ENCODE peak calls at places on chromosomes 4 and X, in seven cellular contexts. P is mesenchymal stem cell; F is RWPE2; N is CD8-positive, alpha-beta T cell; V is upper lobe of left lung; U is breast epithelium; Z is right cardiac atrium. H is an unnamed sample. For H3K9me3, the result is how much of the 10 kb centered on the place peaks cover.

GRCh38 chr4:169070895-169071218 is 60.8 kb upstream of the CBR4 start:
- DNase-seq in Z (no peak), P (no peak), F (peak), N (no peak), U (peak), V (peak), H (no peak)

GRCh38 chrX:152937236-152937635 is 39.4 kb downstream of the ZNF185 start:
- DNase-seq in F (no peak), Z (no peak), P (no peak), V (no peak), U (no peak), N (no peak), H (no peak)

GRCh38 chrX:77014655-77015377 is 432.4 kb upstream of the FGF16 start:
- DNase-seq in V (no peak), N (no peak), P (no peak), Z (no peak), U (no peak), F (no peak), H (no peak)

GRCh38 chr4:25982962-25983361 is 68.9 kb downstream of the SMIM20 start:
- DNase-seq in N (no peak), F (no peak), Z (no peak), U (no peak), V (no peak), P (no peak), H (no peak)

GRCh38 chr4:43411226-43411625 is 518.7 kb downstream of the GRXCR1 start:
- DNase-seq in F (no peak), Z (no peak), V (no peak), N (no peak), P (peak), U (no peak), H (no peak)

GRCh38 chrX:77415161-77415560 is 32.0 kb upstream of the FGF16 start:
- DNase-seq in U (no peak), Z (no peak), N (no peak), F (no peak), P (no peak), V (no peak), H (no peak)

GRCh38 chr4:172982151-172982590 is 186.4 kb upstream of the GALNT7 start:
- DNase-seq in P (peak), V (no peak), U (no peak), Z (no peak), F (peak), N (no peak), H (no peak)

GRCh38 chr4:165355900-165356300 is 22.9 kb upstream of the CPE start:
- DNase-seq in U (no peak), N (no peak), P (peak), V (no peak), Z (no peak), F (no peak), H (no peak)

GRCh38 chrX:98795636-98796035 is 1614.4 kb downstream of the PCDH19 start:
- DNase-seq in V (no peak), P (no peak), Z (no peak), F (no peak), U (no peak), N (no peak), H (no peak)

GRCh38 chr4:3407930-3408792 is 33.6 kb upstream of the HGFAC start:
- DNase-seq in P (no peak), Z (peak), V (no peak), U (no peak), F (peak), N (no peak), H (no peak)

GRCh38 chrX:71251456-71251973 is 2.4 kb downstream of the ZMYM3 start:
- DNase-seq in V (no peak), Z (no peak), P (peak), N (no peak), F (no peak), U (no peak), H (no peak)

GRCh38 chr4:147731611-147732515 is at the start of gene ARHGAP10:
- DNase-seq in P (peak), Z (peak), U (peak), V (peak), F (peak), N (peak), H (no peak)

GRCh38 chr4:185656467-185656890 is 121.2 kb upstream of the PDLIM3 start:
- DNase-seq in N (no peak), U (peak), V (peak), F (no peak), P (peak), Z (peak), H (no peak)

GRCh38 chr4:108466936-108467902 is 153.2 kb upstream of the RPL34 start:
- DNase-seq in U (no peak), Z (no peak), F (peak), V (no peak), P (peak), N (peak), H (no peak)

GRCh38 chrX:74534569-74535038 is 79.8 kb downstream of the RLIM start:
- DNase-seq in Z (no peak), F (no peak), N (no peak), U (no peak), P (peak), V (no peak), H (peak)

GRCh38 chr4:61511716-61512488 is 311.8 kb downstream of the ADGRL3 start:
- DNase-seq in N (no peak), P (peak), Z (no peak), F (no peak), V (no peak), U (no peak), H (no peak)

GRCh38 chr4:1508161-1509160 is 102.2 kb upstream of the NKX1-1 start:
- DNase-seq in F (peak), P (no peak), N (no peak), U (no peak), Z (peak), V (no peak), H (no peak)

GRCh38 chrX:40130207-40130606 is 32.4 kb upstream of the BCOR start:
- DNase-seq in P (peak), Z (no peak), N (no peak), F (no peak), U (no peak), V (no peak), H (no peak)

GRCh38 chr4:8182858-8183725 is 16.0 kb upstream of the SH3TC1 start:
- DNase-seq in F (peak), Z (peak), U (peak), N (no peak), P (peak), V (peak), H (no peak)

GRCh38 chr4:41102360-41103092 is 111.8 kb downstream of the APBB2 start:
- DNase-seq in N (no peak), F (no peak), Z (no peak), V (no peak), P (no peak), U (no peak), H (no peak)

GRCh38 chr4:40506492-40506891 is 123.2 kb downstream of the RBM47 start:
- DNase-seq in P (no peak), N (no peak), F (no peak), V (no peak), U (no peak), Z (no peak), H (no peak)

GRCh38 chr4:81715335-81715734 is 243.6 kb upstream of the RASGEF1B start:
- DNase-seq in U (no peak), F (no peak), P (no peak), V (no peak), Z (no peak), N (no peak), H (no peak)

GRCh38 chrX:71637253-71637618 is 18.9 kb upstream of the CXCR3 start:
- DNase-seq in F (no peak), U (no peak), N (no peak), Z (no peak), P (no peak), V (no peak), H (no peak)

GRCh38 chr4:74391890-74392478 is 27.0 kb downstream of the EREG start:
- DNase-seq in U (no peak), V (no peak), F (no peak), N (no peak), P (no peak), Z (no peak), H (no peak)

GRCh38 chrX:139304471-139304870 is 226.1 kb upstream of the F9 start:
- DNase-seq in U (no peak), P (no peak), N (no peak), V (no peak), F (no peak), Z (no peak), H (no peak)

GRCh38 chrX:39456894-39457600 is 640.7 kb downstream of the BCOR start:
- DNase-seq in Z (no peak), U (no peak), P (no peak), F (no peak), N (no peak), V (no peak), H (no peak)

GRCh38 chr4:128846063-128846462 is 36.6 kb downstream of the JADE1 start:
- DNase-seq in U (no peak), Z (no peak), F (no peak), V (no peak), P (no peak), N (no peak), H (no peak)

GRCh38 chrX:16796298-16796697 is 10.0 kb downstream of the TXLNG start:
- DNase-seq in U (no peak), P (no peak), Z (no peak), N (no peak), F (no peak), V (no peak), H (no peak)

GRCh38 chr4:124943145-124943889 is 230.8 kb upstream of the ANKRD50 start:
- DNase-seq in Z (no peak), U (no peak), N (no peak), P (no peak), F (peak), V (no peak), H (no peak)

GRCh38 chrX:31397119-31397518 is 325.3 kb upstream of the FTHL17 start:
- DNase-seq in P (peak), F (no peak), U (no peak), V (no peak), Z (no peak), N (no peak), H (no peak)

GRCh38 chr4:48653217-48654014 is 126.7 kb downstream of the FRYL start:
- DNase-seq in P (peak), Z (peak), V (no peak), F (no peak), N (no peak), U (peak), H (no peak)

DNA sequence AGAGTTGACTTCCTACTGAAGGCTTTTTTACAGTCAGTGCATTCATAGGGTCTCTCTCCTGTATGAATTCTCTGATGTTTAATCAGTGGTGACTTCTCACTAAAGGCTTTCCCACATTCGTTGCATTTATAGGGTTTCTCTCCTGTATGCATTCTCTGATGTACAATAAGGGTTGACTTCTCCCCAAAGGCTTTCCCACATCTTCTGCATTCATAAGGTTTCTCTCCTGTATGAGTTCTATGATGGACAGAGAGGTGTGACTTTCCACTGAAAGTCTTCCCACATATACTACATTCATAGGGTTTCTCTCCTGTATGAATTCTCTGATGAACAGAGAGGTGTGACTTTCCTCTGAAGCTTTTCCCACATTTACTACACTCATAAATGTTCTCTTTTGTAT is 45.2 kb downstream of the ZNF674 start:
- DNase-seq in U (no peak), F (no peak), P (peak), V (no peak), Z (no peak), N (no peak), H (no peak)
- H3K9me3 ChIP-seq in U (under half), F (under half), P (half or more), V (under half), Z (under half), N (under half), H (under half)

GRCh38 chrX:149848855-149849254 is 32.1 kb upstream of the MAGEA8 start:
- DNase-seq in N (no peak), Z (no peak), V (no peak), U (no peak), F (no peak), P (no peak), H (no peak)

GRCh38 chrX:149841929-149842328 is 39.1 kb upstream of the MAGEA8 start:
- DNase-seq in F (no peak), U (no peak), Z (no peak), P (no peak), N (no peak), V (no peak), H (no peak)

GRCh38 chrX:149849787-149850186 is 31.2 kb upstream of the MAGEA8 start:
- DNase-seq in N (no peak), U (no peak), F (no peak), Z (no peak), V (no peak), P (no peak), H (no peak)

GRCh38 chrX:149846789-149847188 is 34.2 kb upstream of the MAGEA8 start:
- DNase-seq in N (no peak), F (no peak), P (no peak), U (no peak), Z (no peak), V (no peak), H (no peak)

DNA sequence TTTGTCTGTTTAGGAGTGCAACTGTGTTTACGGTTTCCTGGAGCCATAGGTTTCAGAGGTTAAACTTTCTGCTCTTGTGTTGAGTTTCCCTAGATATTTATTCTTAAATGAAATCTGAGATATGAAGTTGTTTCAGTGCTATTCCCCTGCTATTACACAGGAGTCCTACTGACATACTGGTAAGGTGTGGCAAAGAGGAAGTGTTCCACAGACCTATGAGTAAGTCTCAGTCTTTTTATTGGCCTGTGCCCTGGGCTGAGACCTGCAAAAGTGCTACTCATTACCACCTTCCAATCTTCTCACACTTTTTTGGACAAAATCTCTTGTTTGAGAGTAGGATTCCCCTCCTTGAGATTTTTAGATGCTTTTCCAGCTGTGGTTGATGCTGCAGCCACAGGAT is 35.6 kb upstream of the MAGEA8 start:
- DNase-seq in U (no peak), F (no peak), N (no peak), V (no peak), Z (no peak), P (no peak), H (no peak)
- H3K9me3 ChIP-seq in U (under half), F (under half), N (under half), V (under half), Z (under half), P (under half), H (under half)

DNA sequence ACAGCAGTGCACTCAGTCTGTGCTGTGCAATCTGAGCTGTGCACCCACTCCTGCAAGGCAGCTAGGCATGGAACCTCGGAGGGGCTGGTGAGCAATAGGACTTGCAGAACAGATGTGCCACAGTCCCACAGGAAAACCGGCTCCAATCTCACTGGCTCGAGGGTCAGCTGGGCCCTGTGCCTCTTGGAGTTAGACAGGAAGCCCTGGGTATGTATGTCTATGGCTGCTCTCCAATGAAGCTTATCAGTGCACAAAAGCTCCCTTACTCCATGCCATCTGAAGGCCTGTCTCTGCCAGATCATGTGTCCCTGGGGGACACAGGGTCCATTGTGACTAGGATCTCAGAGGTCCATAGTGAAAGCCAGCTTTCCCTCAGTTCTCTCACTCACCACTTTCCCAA is 335.8 kb downstream of the SH3BGRL start:
- DNase-seq in P (no peak), F (no peak), N (no peak), V (no peak), Z (no peak), U (no peak), H (no peak)
- H3K9me3 ChIP-seq in P (under half), F (under half), N (under half), V (under half), Z (under half), U (under half), H (under half)

GRCh38 chr4:101756181-101756580 is 34.3 kb upstream of the BANK1 start:
- DNase-seq in F (no peak), Z (no peak), U (no peak), P (no peak), N (no peak), V (no peak), H (no peak)
- H3K9me3 ChIP-seq in F (under half), Z (under half), U (under half), P (under half), N (under half), V (under half), H (under half)

DNA sequence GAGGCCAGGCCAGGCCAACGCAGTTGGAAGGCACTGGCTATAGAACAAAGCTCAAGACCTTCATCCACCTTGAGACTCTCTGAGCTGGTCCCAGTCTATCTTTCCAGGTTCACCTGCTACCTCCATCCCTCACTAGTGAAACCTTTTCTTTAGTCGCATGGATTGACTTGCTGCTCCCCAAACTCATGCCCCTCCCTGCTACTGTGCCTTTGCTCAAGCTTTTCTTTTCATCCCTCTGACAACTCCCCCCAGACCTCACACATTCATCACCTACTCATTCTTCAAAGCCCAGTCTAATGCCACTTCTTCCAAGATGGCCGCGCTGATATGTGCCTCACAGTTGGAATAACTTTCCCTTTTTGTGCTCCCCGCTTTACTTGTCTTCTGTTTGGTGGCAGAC is 58.0 kb downstream of the CNGA2 start:
- DNase-seq in U (no peak), N (no peak), Z (no peak), V (no peak), P (no peak), F (no peak), H (peak)
- H3K9me3 ChIP-seq in U (under half), N (under half), Z (under half), V (under half), P (under half), F (under half), H (under half)

GRCh38 chr4:422587-422986 is 76.4 kb downstream of the ZNF721 start:
- DNase-seq in Z (no peak), U (no peak), P (no peak), F (no peak), N (no peak), V (no peak), H (no peak)
- H3K9me3 ChIP-seq in Z (under half), U (half or more), P (half or more), F (half or more), N (half or more), V (half or more), H (half or more)

DNA sequence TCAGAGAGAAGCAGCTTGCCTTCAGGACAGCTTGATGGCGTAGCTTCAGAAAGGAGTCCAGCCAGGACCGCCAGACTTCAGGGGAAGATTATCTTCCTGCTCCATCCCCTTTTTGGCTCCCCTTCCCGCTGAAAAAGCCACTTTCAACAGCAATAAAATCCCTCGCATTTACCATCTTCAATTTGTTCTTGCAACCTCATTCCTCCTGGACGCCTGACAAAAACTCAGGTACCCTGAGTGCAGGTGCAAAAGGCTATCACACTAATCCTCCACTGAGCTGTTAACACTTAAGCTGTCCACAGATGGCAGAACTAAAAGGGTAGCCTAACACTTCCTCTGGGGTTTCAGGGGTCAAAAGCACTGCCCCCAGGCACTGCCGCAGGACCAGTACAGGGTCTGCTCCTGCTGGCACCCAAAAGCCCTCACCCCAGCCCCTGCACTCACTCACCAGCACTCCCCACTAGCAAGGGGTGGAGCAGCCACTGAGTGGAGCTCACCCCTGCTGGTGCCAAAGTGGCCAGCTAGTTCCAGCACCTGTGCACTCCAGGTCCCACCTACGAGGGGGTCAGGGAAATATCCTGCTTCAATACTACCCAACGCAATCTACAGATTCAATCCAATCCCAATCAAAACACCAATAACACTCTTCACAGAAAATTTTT is 145.8 kb downstream of the ADGRA3 start:
- DNase-seq in V (no peak), F (no peak), N (no peak), Z (no peak), P (no peak), U (no peak), H (no peak)
- H3K9me3 ChIP-seq in V (under half), F (under half), N (under half), Z (under half), P (under half), U (under half), H (under half)

DNA sequence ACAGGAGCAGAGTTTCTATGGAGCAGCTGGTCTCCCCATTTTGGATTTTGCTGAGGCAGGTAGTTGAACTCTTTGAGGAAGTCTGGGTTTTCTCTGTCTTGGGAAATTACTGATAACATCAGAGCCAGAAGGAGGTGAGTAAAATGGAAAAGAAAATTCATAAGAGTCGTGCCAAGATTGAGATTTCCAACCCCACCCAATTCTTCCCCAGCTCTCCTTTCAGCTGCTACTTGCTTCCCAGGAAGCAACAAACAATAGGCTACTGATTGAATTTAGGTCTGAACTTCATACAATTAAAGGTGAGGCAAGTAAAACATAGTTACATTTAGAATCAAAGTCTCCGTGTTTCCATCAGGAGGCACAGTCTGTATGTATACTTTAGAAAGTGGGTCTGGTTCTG is 54.6 kb upstream of the EOLA2 start:
- DNase-seq in Z (no peak), V (no peak), F (no peak), N (no peak), U (no peak), P (no peak), H (no peak)
- H3K9me3 ChIP-seq in Z (under half), V (under half), F (under half), N (under half), U (under half), P (under half), H (under half)